ENCODE peak calls at places on chromosomes 1 and 21, in four cellular contexts. A is A549, O is suprapubic skin, X is PC-3. U is an unnamed sample.

GRCh38 chr1:36084502-36085115 is 715 bp downstream of the TEKT2 start:
- DNase-seq in O (no peak), X (no peak), A (no peak), U (no peak)

GRCh38 chr1:150808851-150809250 is 791 bp upstream of the CTSK start:
- DNase-seq in O (no peak), X (no peak), A (no peak), U (no peak)

GRCh38 chr1:167617100-167617949 is 12.7 kb upstream of the RCSD1 start:
- DNase-seq in O (no peak), X (no peak), A (no peak), U (no peak)

GRCh38 chr1:52550447-52550846 is 2.4 kb downstream of the TUT4 start:
- DNase-seq in O (no peak), X (no peak), A (no peak), U (no peak)

GRCh38 chr1:216818284-216818683 is 95.1 kb upstream of the ESRRG start:
- DNase-seq in A (no peak), O (no peak), X (no peak), U (no peak)

GRCh38 chr1:36279110-36279788 is 26.9 kb upstream of the SH3D21 start:
- DNase-seq in X (no peak), A (no peak), O (no peak), U (no peak)

GRCh38 chr1:27342778-27343638 is 1.2 kb downstream of the SYTL1 start:
- DNase-seq in O (no peak), X (peak), A (no peak), U (peak)

GRCh38 chr1:204493882-204494280 is 724 bp downstream of the PIK3C2B start:
- DNase-seq in X (peak), O (no peak), A (peak), U (peak)

GRCh38 chr1:212566522-212567479 is 41.8 kb upstream of the ATF3 start:
- DNase-seq in X (peak), A (peak), O (no peak), U (peak)
- TF ChIP-seq CTCF in X (no peak), A (no peak), O (no peak), U (no peak)

GRCh38 chr1:109807398-109807795 is 43.7 kb upstream of the EPS8L3 start:
- DNase-seq in O (no peak), A (no peak), X (no peak), U (no peak)
- H3K27ac ChIP-seq in O (no peak), A (peak), X (no peak), U (peak)

DNA sequence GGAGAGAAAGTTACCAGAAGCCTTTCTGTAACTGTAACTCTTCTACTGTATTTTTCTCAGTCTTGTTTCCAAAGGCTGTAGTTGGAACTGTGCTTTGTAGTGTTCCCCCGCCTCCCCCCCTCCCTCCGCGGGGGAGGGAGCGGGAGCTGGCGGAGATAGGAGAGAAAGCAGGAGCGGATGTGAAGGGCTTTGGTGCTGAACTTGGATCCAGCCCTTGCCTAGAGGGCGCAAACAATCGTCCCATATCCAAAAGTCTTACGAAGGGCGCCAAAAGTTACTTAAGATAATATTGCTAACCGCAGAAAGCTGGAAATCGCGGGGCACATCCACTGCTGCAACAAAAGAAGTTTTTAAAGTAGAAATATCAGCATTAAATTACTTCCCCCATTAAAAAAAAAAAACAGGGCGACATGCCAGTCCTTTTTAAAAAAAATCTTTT is 2.4 kb upstream of the NFIA start:
- DNase-seq in A (no peak), X (peak), O (peak), U (peak)
- TF ChIP-seq CTCF in A (peak), X (peak), O (peak), U (no peak)

GRCh38 chr1:85935234-85935633 is 221.3 kb downstream of the COL24A1 start:
- DNase-seq in O (no peak), A (no peak), X (no peak), U (no peak)

GRCh38 chr1:85933901-85934300 is 222.7 kb downstream of the COL24A1 start:
- DNase-seq in X (no peak), A (no peak), O (no peak), U (no peak)

GRCh38 chr1:85934531-85934930 is 222.0 kb downstream of the COL24A1 start:
- DNase-seq in A (no peak), X (no peak), O (no peak), U (no peak)

GRCh38 chr1:85936470-85936869 is 220.1 kb downstream of the COL24A1 start:
- DNase-seq in O (no peak), X (no peak), A (no peak), U (no peak)

GRCh38 chr1:85936057-85936456 is 220.5 kb downstream of the COL24A1 start:
- DNase-seq in A (no peak), O (no peak), X (no peak), U (no peak)
- H3K27ac ChIP-seq in A (no peak), O (no peak), X (no peak), U (no peak)

GRCh38 chr1:147636314-147636713 is 34.0 kb downstream of the ACP6 start:
- DNase-seq in X (no peak), O (no peak), A (no peak), U (no peak)

GRCh38 chr1:147643974-147644373 is 26.4 kb downstream of the ACP6 start:
- DNase-seq in X (no peak), O (no peak), A (no peak), U (no peak)

GRCh38 chr1:147640553-147641165 is 29.7 kb downstream of the ACP6 start:
- DNase-seq in A (peak), X (peak), O (no peak), U (no peak)

GRCh38 chr1:147641291-147641690 is 29.0 kb downstream of the ACP6 start:
- DNase-seq in A (no peak), O (no peak), X (no peak), U (no peak)

DNA sequence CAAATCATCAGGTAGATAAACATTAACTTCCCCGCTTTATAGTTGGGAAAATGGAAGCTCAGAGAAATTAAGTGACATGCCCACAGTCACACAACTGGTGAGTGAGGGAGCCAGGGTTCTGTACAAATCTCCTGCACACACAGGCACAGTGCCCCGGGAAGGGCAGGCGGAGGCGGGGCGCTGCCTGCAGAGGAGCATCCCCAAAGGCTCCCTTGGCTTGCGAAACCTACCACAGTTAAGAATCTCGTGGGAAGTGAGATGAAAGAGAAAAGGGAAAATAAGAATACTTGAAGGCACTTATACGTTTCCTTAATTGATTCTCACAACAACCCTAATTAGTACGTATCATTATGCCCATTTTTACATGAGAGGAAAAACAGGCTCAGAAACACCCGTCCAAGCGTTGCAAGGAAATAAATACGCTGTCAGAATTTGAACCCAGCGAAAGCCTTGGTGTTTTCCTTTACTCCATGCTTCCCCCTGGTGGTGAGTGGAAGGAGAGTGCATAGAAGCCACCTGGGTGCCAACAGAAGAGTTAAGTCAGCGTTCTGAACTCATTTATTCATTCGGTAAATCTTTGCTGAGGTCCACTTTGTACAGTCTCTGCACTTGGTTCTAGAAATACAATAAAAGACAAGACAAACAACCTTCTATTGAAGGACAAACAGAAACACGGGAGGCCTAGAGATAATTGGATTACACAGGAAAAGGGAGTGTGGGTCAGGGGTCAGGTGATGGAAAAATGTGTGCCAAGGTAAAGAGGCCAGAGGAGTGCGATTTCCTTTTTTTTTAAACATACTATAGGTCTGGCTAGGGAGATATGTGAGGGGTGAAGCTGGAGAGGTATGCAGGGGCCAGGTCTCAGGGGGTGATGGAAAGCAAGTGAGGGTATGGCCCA is 28.4 kb downstream of the ACP6 start:
- DNase-seq in X (peak), O (no peak), A (peak), U (no peak)
- TF ChIP-seq CTCF in X (peak), O (peak), A (peak), U (peak)

DNA sequence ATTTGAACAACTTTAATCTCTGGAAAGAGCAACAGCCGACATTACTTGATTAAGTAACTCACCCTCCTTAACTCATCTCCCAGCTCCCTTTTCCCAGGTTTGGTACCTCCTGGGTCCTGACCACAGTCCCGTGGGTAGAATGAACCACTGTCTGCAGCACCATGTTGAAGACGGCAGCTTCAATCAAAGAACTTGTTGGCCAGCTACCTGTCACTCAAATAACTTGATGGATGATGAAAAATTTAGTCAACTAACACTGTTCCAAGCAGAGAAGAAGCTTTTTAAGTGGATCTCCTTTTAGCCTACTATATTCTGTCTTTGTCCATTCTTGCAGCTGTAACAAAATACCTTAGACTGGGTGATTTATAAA is 138.4 kb upstream of the F3 start:
- DNase-seq in X (no peak), O (no peak), A (no peak), U (no peak)
- H3K27ac ChIP-seq in X (no peak), O (peak), A (no peak), U (no peak)

GRCh38 chr1:161399257-161399998 is 31.8 kb upstream of the CFAP126 start:
- DNase-seq in O (peak), X (peak), A (peak), U (peak)
- TF ChIP-seq CTCF in O (peak), X (peak), A (no peak), U (peak)

DNA sequence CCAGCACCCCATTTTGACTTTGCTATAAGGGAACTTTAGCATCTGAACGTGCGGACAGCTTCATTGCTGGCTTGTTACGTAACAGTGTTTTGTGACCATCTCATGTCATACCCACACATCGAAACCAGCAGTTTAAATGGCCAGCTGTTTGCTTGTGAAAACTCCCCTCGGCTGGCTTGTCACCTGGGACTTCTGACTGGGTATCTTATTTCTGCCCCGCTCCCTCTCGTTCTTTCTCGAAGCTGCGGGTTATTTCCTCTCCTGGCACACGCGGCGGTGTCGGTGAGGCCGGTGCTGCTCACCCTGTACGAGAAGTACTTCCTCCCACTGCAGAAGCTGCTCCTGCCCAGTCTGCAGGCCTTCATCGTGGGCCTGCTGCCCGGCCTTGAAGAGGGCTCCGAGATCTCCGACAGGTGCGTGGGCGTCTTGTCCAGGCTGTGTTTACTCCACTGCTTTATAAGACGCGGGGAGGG is 43.5 kb downstream of the DOP1B start:
- DNase-seq in A (no peak), O (no peak), X (no peak), U (no peak)
- H3K27ac ChIP-seq in A (no peak), O (no peak), X (no peak), U (no peak)

GRCh38 chr1:21786640-21787039 is 3.7 kb upstream of the USP48 start:
- DNase-seq in X (no peak), O (no peak), A (no peak), U (no peak)

GRCh38 chr1:21779613-21780521 is 3.1 kb downstream of the USP48 start:
- DNase-seq in O (no peak), A (no peak), X (no peak), U (no peak)

GRCh38 chr1:21783679-21784603 is 992 bp upstream of the USP48 start:
- DNase-seq in A (peak), X (no peak), O (no peak), U (peak)

GRCh38 chr1:21781971-21782867 is 730 bp downstream of the USP48 start:
- DNase-seq in O (peak), A (peak), X (peak), U (peak)

GRCh38 chr1:21782868-21783678 is at the start of gene USP48:
- DNase-seq in O (peak), A (peak), X (peak), U (peak)
- TF ChIP-seq CTCF in O (no peak), A (no peak), X (no peak), U (peak)

GRCh38 chr1:212669102-212669501 is 30.5 kb downstream of the BATF3 start:
- DNase-seq in X (peak), A (peak), O (no peak), U (no peak)

GRCh38 chr1:212671342-212672031 is 28.2 kb downstream of the BATF3 start:
- DNase-seq in O (no peak), X (peak), A (no peak), U (peak)

GRCh38 chr1:212669600-212669999 is 30.0 kb downstream of the BATF3 start:
- DNase-seq in X (no peak), O (no peak), A (no peak), U (no peak)

GRCh38 chr1:212670301-212670700 is 29.3 kb downstream of the BATF3 start:
- DNase-seq in A (no peak), O (no peak), X (no peak), U (no peak)

GRCh38 chr1:212670882-212671281 is 28.8 kb downstream of the BATF3 start:
- DNase-seq in O (no peak), A (no peak), X (no peak), U (no peak)
- H3K27ac ChIP-seq in O (no peak), A (peak), X (no peak), U (no peak)